ENCODE peak calls at places on chromosome 19, in four cellular contexts. V is K562, F is A549, P is GM23338. D is an unnamed sample.
A peak's percentile ranks its signal among the peaks of the same experiment; 100 is the strongest.

GRCh38 chr19:10641248-10641647 is 12.9 kb upstream of the ILF3 start:
- DNase-seq in V (no peak), F (no peak), P (no peak), D (no peak)

GRCh38 chr19:33794578-33795369 is 1.9 kb upstream of the KCTD15 start:
- DNase-seq in V (no peak), F (no peak), P (peak; percentile 69), D (no peak)

GRCh38 chr19:5826531-5827341 is 12.8 kb downstream of the FUT6 start:
- DNase-seq in V (peak; percentile 33), F (peak; percentile 70), P (peak; percentile 85), D (peak; percentile 66)

GRCh38 chr19:34075661-34076091 is 96.6 kb upstream of the LSM14A start:
- DNase-seq in V (no peak), F (no peak), P (no peak), D (peak; percentile 1)

GRCh38 chr19:48784527-48784926 is 26.3 kb downstream of the BCAT2 start:
- DNase-seq in V (peak; percentile 78), F (peak; percentile 53), P (no peak), D (no peak)

GRCh38 chr19:34676697-34677385 is at the start of gene SCGB2B2:
- DNase-seq in V (no peak), F (no peak), P (peak; percentile 68), D (no peak)

GRCh38 chr19:15195381-15195964 is 5.3 kb downstream of the NOTCH3 start:
- DNase-seq in V (no peak), F (no peak), P (peak; percentile 93), D (no peak)

GRCh38 chr19:18227781-18228271 is 1.6 kb upstream of the PDE4C start:
- DNase-seq in V (no peak), F (no peak), P (no peak), D (no peak)

GRCh38 chr19:32744555-32745325 is 25.2 kb downstream of the TDRD12 start:
- DNase-seq in V (no peak), F (no peak), P (no peak), D (no peak)

GRCh38 chr19:8302734-8303133 is 5.4 kb downstream of the CD320 start:
- DNase-seq in V (no peak), F (no peak), P (no peak), D (no peak)

GRCh38 chr19:34145741-34146202 is 26.5 kb upstream of the LSM14A start:
- DNase-seq in V (peak; percentile 73), F (peak; percentile 75), P (peak; percentile 76), D (peak; percentile 48)

GRCh38 chr19:48770734-48771472 is 15.6 kb downstream of the FGF21 start:
- DNase-seq in V (no peak), F (no peak), P (peak; percentile 59), D (no peak)

GRCh38 chr19:4140237-4140711 is 13.2 kb upstream of the CREB3L3 start:
- DNase-seq in V (peak; percentile 81), F (peak; percentile 89), P (peak; percentile 94), D (no peak)

GRCh38 chr19:33997690-33998089 is 174.6 kb upstream of the LSM14A start:
- DNase-seq in V (no peak), F (no peak), P (no peak), D (no peak)

GRCh38 chr19:22144394-22144793 is 52.4 kb downstream of the ZNF676 start:
- DNase-seq in V (peak; percentile 35), F (peak; percentile 30), P (peak; percentile 50), D (no peak)

GRCh38 chr19:47863514-47863936 is 4.5 kb downstream of the TPRX2 start:
- DNase-seq in V (peak; percentile 89), F (peak; percentile 82), P (peak; percentile 97), D (peak; percentile 78)

GRCh38 chr19:46533085-46534081 is 37.7 kb upstream of the PNMA8B start:
- DNase-seq in V (no peak), F (no peak), P (peak; percentile 70), D (no peak)

GRCh38 chr19:41606215-41606837 is 20.5 kb downstream of the CEACAM4 start:
- DNase-seq in V (no peak), F (no peak), P (no peak), D (no peak)

GRCh38 chr19:13849991-13850909 is 26.7 kb upstream of the NANOS3 start:
- DNase-seq in V (peak; percentile 92), F (peak; percentile 83), P (peak; percentile 88), D (no peak)

GRCh38 chr19:47032171-47032811 is 12.7 kb downstream of the NPAS1 start:
- DNase-seq in V (peak; percentile 63), F (peak; percentile 67), P (peak; percentile 94), D (no peak)

GRCh38 chr19:1081301-1082164 is 13.6 kb downstream of the POLR2E start:
- DNase-seq in V (no peak), F (no peak), P (peak; percentile 75), D (no peak)

GRCh38 chr19:13463296-13463695 is 43.0 kb downstream of the CACNA1A start:
- DNase-seq in V (peak; percentile 28), F (no peak), P (peak; percentile 76), D (no peak)

GRCh38 chr19:58150328-58150921 is at the start of gene ZNF329:
- DNase-seq in V (peak; percentile 84), F (peak; percentile 85), P (peak; percentile 89), D (peak; percentile 86)
- TF ChIP-seq REST in V (peak; percentile 35), F (no peak), P (no peak), D (no peak)

GRCh38 chr19:31110331-31110730 is 238.9 kb downstream of the TSHZ3 start:
- DNase-seq in V (peak; percentile 9), F (peak; percentile 19), P (peak; percentile 34), D (peak; percentile 22)
- TF ChIP-seq CTCF in V (peak; percentile 14), F (no peak), P (peak; percentile 36), D (no peak)

DNA sequence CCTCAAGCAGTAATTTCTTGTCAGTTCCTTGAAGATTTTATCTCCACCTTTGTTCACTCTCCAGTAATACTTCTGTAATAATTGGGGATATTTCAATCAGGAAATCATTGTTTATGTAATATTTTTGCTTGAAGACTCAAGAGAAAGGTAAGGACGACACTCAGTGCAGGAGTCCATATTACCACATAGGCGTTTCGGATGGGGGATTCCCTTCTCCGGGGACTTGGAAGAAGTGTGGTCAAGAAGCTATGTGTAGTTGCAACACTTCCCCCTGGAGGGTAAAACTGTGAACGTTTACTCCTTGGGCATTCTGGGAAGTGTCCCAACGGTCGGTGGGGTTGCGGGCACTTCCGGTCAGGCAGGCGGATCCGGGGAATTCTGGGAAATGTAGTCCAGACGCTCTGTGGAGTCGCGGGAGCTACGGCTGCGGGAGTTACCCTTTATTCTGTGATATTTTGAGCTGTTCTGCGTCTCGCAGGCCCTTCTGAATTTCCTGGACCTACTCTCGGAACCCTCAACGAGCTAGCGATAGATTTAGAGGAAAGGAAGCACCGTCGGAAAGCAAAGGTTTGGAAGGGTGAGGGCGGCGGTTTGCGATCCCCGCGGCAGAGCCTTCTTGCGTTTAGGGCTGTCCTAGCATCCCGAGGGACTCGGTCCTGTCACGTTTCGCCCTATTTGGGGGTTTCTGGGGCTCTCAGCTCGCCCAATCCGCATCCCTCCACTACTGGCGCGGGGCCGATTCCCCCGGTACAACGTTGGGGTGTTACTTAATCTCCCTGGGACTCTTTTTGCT is at the start of gene ZNF221:
- DNase-seq in V (peak; percentile 92), F (peak; percentile 99), P (peak; percentile 99), D (peak; percentile 99)
- TF ChIP-seq REST in V (no peak), F (no peak), P (no peak), D (peak; percentile 23)

GRCh38 chr19:19234220-19234816 is 22.6 kb downstream of the NCAN start:
- DNase-seq in V (no peak), F (no peak), P (no peak), D (no peak)

GRCh38 chr19:19230505-19230904 is 18.7 kb downstream of the NCAN start:
- DNase-seq in V (no peak), F (no peak), P (no peak), D (no peak)

GRCh38 chr19:19232231-19232630 is 20.5 kb downstream of the NCAN start:
- DNase-seq in V (no peak), F (no peak), P (no peak), D (no peak)

GRCh38 chr19:19229701-19230100 is 17.9 kb downstream of the NCAN start:
- DNase-seq in V (no peak), F (no peak), P (no peak), D (no peak)

GRCh38 chr19:19230999-19231398 is 19.2 kb downstream of the NCAN start:
- DNase-seq in V (no peak), F (no peak), P (no peak), D (no peak)
- TF ChIP-seq CTCF in V (no peak), F (no peak), P (no peak), D (no peak)

GRCh38 chr19:39566064-39566463 is 26.1 kb upstream of the EID2 start:
- DNase-seq in V (no peak), F (no peak), P (peak; percentile 22), D (no peak)
- TF ChIP-seq REST in V (no peak), F (peak; percentile 79), P (peak; percentile 69), D (peak; percentile 86)

GRCh38 chr19:38141108-38141507 is 82.9 kb downstream of the DPF1 start:
- DNase-seq in V (no peak), F (no peak), P (no peak), D (no peak)

GRCh38 chr19:38143847-38144246 is 80.2 kb downstream of the DPF1 start:
- DNase-seq in V (no peak), F (peak; percentile 40), P (no peak), D (no peak)

GRCh38 chr19:38145627-38146026 is 78.4 kb downstream of the DPF1 start:
- DNase-seq in V (no peak), F (no peak), P (no peak), D (no peak)

GRCh38 chr19:38144667-38145066 is 79.4 kb downstream of the DPF1 start:
- DNase-seq in V (no peak), F (no peak), P (no peak), D (no peak)

GRCh38 chr19:38142176-38143035 is 81.6 kb downstream of the DPF1 start:
- DNase-seq in V (peak; percentile 84), F (peak; percentile 81), P (peak; percentile 92), D (peak; percentile 40)
- TF ChIP-seq CTCF in V (peak; percentile 93), F (peak; percentile 86), P (peak; percentile 72), D (peak; percentile 16)